ENCODE peak calls at places on chromosomes 13 and 19, in five cellular contexts. F is HepG2, U is NT2/D1, O is H1, E is GM12878. S is an unnamed sample.

GRCh38 chr19:11279505-11280236 is 16.3 kb upstream of the TSPAN16 start:
- DNase-seq in F (no peak), U (no peak), E (peak), O (no peak), S (no peak)

GRCh38 chr19:19426799-19427198 is 21.3 kb downstream of the GATAD2A start:
- DNase-seq in U (no peak), O (no peak), E (no peak), F (no peak), S (no peak)

GRCh38 chr19:38388310-38389100 is at the start of gene SPRED3:
- DNase-seq in U (peak), O (no peak), E (no peak), F (no peak), S (peak)

GRCh38 chr19:21698215-21698614 is 69.2 kb downstream of the ZNF100 start:
- DNase-seq in E (no peak), U (peak), F (peak), O (no peak), S (no peak)

GRCh38 chr19:46631481-46631880 is 4.5 kb downstream of the GNG8 start:
- DNase-seq in U (no peak), E (no peak), F (no peak), O (no peak), S (no peak)

GRCh38 chr13:30618938-30619289 is 1.2 kb downstream of the USPL1 start:
- DNase-seq in F (no peak), U (no peak), E (no peak), O (no peak), S (no peak)

GRCh38 chr19:53908106-53908932 is 759 bp upstream of the CACNG7 start:
- DNase-seq in U (peak), F (no peak), O (no peak), E (no peak), S (peak)

GRCh38 chr13:74870865-74871264 is 611.1 kb downstream of the TBC1D4 start:
- DNase-seq in E (no peak), U (no peak), F (no peak), O (no peak), S (no peak)

GRCh38 chr19:38617764-38618589 is at the start of gene MAP4K1:
- DNase-seq in E (peak), F (no peak), O (no peak), U (no peak), S (no peak)

GRCh38 chr19:8017808-8018207 is 12.4 kb upstream of the ELAVL1 start:
- DNase-seq in O (no peak), F (peak), E (no peak), U (no peak), S (peak)

GRCh38 chr13:104140557-104140956 is 1074.3 kb upstream of the SLC10A2 start:
- DNase-seq in U (no peak), O (no peak), E (no peak), F (no peak), S (no peak)

GRCh38 chr19:11814707-11815050 is 606 bp downstream of the ZNF440 start:
- DNase-seq in F (no peak), O (no peak), U (no peak), E (no peak), S (no peak)

GRCh38 chr13:51801631-51802099 is 2.3 kb downstream of the DHRS12 start:
- DNase-seq in O (no peak), F (no peak), E (no peak), U (peak), S (no peak)

GRCh38 chr13:32059511-32059984 is 28.0 kb downstream of the FRY start:
- DNase-seq in U (no peak), F (peak), E (no peak), O (no peak), S (no peak)

GRCh38 chr19:8635422-8635821 is 5.0 kb downstream of the NFILZ start:
- DNase-seq in O (no peak), F (no peak), U (no peak), E (no peak), S (no peak)

GRCh38 chr13:104171132-104171531 is 1104.9 kb upstream of the SLC10A2 start:
- DNase-seq in E (no peak), U (no peak), F (no peak), O (no peak), S (no peak)

GRCh38 chr19:16324384-16325160 is at the start of gene KLF2:
- DNase-seq in F (peak), U (no peak), O (no peak), E (no peak), S (peak)

DNA sequence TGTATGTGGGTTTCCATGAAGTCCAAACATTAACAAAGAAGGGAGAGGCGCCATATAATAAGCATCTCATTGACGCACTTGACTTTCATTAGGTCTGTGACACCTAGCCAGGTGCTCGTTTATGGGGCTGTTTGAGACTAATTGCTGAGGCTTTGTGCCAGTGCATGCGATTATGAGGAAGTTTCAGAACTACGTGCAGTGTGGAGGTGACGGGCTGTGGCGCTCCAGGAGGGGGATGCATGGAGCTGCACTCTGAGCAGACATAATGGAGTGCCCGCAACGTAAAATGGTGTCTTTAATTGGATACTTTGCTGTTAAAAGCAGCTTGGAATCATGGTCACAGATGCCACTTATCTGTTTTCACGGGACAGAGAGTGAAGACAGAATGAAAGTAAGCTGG is 223.2 kb downstream of the FGF9 start:
- DNase-seq in U (no peak), O (no peak), E (no peak), F (no peak), S (no peak)
- TF ChIP-seq SUZ12 in U (no peak), O (no peak), E (no peak), F (no peak), S (no peak)

GRCh38 chr19:49953376-49953775 is 7.6 kb downstream of the SIGLEC11 start:
- DNase-seq in E (no peak), F (no peak), U (no peak), O (no peak), S (no peak)
- TF ChIP-seq SUZ12 in E (no peak), F (no peak), U (no peak), O (no peak), S (no peak)

GRCh38 chr19:28401739-28402138 is 811.2 kb downstream of the UQCRFS1 start:
- DNase-seq in E (no peak), U (no peak), F (no peak), O (no peak), S (no peak)

GRCh38 chr19:28399187-28399586 is 813.8 kb downstream of the UQCRFS1 start:
- DNase-seq in U (no peak), F (no peak), E (no peak), O (no peak), S (no peak)

GRCh38 chr19:28402701-28403290 is 810.2 kb downstream of the UQCRFS1 start:
- DNase-seq in U (no peak), E (no peak), O (no peak), F (no peak), S (no peak)

GRCh38 chr19:28403698-28404099 is 809.3 kb downstream of the UQCRFS1 start:
- DNase-seq in F (no peak), O (no peak), U (no peak), E (no peak), S (no peak)

DNA sequence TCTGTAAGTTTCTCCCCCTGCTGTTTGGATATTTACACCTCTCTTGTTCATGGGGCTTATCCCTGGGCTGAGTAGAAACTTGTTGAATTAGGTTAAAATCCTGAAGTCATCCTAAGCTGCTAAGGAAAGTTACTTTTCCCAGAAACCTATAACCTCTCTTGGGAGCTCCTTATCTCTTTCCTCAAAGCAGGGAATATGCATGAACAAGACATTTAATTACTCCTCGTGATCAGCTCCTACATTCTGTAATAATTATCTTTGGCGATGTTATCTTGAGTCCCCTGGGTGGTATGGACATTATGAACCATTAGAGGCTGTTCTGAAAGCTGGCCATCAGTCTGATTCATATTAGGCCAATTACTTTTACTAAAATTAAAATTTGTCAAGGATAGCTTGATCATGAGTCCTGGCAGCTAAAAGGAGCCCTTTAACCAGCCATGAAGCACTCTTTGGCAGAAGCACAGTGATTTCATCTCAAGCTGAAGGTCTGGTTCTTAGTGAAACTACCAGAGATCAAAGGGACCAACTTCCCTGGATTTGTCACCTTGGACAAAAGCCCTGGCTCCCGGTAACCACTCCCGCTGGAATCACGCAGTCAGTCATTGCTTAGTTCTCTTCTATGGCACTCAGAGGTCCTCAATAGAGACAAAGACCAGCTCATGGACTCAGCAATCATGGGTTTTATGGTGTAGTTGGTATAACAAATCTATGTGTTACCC is 811.8 kb downstream of the UQCRFS1 start:
- DNase-seq in U (no peak), E (no peak), O (no peak), F (no peak), S (no peak)
- TF ChIP-seq SUZ12 in U (no peak), E (no peak), O (no peak), F (no peak), S (no peak)

GRCh38 chr13:64457976-64458375 is 2772.2 kb downstream of the PCDH9 start:
- DNase-seq in O (no peak), E (no peak), U (no peak), F (no peak), S (no peak)
- TF ChIP-seq SUZ12 in O (no peak), E (no peak), U (no peak), F (no peak), S (no peak)

DNA sequence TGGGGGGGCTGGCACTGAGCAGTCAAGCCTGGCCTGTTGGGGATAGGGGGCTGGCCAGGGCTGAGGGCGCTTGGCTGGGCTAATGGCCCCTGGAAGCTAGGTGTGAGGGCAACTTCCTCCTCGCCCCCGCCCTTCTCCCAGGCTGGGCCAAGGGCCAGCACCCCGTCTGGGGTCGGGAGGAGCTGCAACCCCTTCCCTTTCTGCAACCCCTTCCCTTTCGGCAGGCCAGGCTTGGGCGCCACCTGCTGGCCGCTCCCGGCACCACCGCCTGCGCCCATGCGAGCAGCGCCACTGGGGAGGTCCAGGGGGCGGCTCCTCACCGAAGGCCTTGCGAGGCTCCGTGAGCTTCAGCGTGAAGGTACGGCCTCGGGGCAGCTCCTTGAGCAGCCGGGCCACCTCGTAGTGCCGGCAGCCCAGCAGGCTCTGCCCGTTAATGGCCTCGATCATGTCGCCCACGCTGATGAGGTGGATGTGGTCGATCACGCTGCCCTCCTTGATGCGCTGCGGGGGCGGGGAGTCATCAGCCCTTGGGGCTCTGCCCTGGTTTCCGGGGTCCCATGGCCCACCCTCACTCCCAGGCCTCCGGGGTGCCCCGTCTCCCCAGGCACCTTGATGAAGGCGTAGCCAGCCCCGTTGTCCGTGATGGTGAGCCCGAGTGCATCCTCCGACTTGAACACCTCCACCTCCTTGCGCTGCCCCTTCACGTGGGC is 5.0 kb upstream of the PTGER1 start:
- DNase-seq in F (no peak), O (no peak), E (no peak), U (peak), S (peak)
- TF ChIP-seq SUZ12 in F (no peak), O (no peak), E (no peak), U (no peak), S (no peak)